ENCODE peak calls at places on chromosomes 7 and 10, in ten cellular contexts. A is GM12892, N is IMR-90, J is GM12878, S is thyroid gland, M is esophagus squamous epithelium, U is uterus, P is NB4, X is lower leg skin, B is adrenal gland. T is an unnamed sample.

GRCh38 chr10:14749051-14749809 is 25.5 kb downstream of the FAM107B start:
- DNase-seq in J (no peak), N (no peak), X (no peak), S (no peak), M (no peak), P (no peak), B (peak), U (no peak), A (no peak), T (peak)

GRCh38 chr7:7953761-7954160 is 14.8 kb upstream of the GLCCI1 start:
- DNase-seq in J (no peak), M (no peak), P (no peak), X (no peak), N (no peak), B (no peak), A (no peak), U (no peak), S (no peak), T (no peak)

GRCh38 chr7:7861211-7861633 is 107.4 kb upstream of the GLCCI1 start:
- DNase-seq in M (no peak), J (no peak), U (no peak), S (peak), X (no peak), P (no peak), N (peak), A (no peak), B (peak), T (no peak)

GRCh38 chr10:77230194-77230593 is 407.4 kb downstream of the KCNMA1 start:
- DNase-seq in S (no peak), U (no peak), A (no peak), J (no peak), N (peak), M (no peak), B (no peak), X (no peak), P (peak), T (no peak)

GRCh38 chr7:121446526-121446925 is 50.4 kb upstream of the FAM3C start:
- DNase-seq in J (no peak), P (no peak), B (no peak), A (no peak), M (no peak), X (no peak), N (no peak), U (no peak), S (no peak), T (no peak)

GRCh38 chr7:139846297-139846696 is 17.2 kb downstream of the TBXAS1 start:
- DNase-seq in X (no peak), S (no peak), P (no peak), A (no peak), U (no peak), J (no peak), N (no peak), B (no peak), M (no peak), T (no peak)

GRCh38 chr7:27134392-27134791 is 3.8 kb upstream of the HOXA4 start:
- DNase-seq in N (peak), J (peak), B (no peak), P (peak), S (no peak), A (no peak), U (peak), M (no peak), X (no peak), T (no peak)

GRCh38 chr7:95660023-95660434 is 63.7 kb upstream of the PDK4 start:
- DNase-seq in U (no peak), N (no peak), X (no peak), S (no peak), M (no peak), P (no peak), B (peak), J (no peak), A (no peak), T (peak)

GRCh38 chr7:108452707-108453106 is 3.5 kb downstream of the NRCAM start:
- DNase-seq in J (no peak), B (no peak), M (no peak), U (no peak), X (no peak), N (peak), P (peak), A (no peak), S (no peak), T (no peak)

GRCh38 chr10:58513189-58514101 is 773 bp downstream of the BICC1 start:
- DNase-seq in U (peak), S (peak), M (no peak), B (peak), X (peak), A (peak), N (peak), P (peak), J (no peak), T (peak)

GRCh38 chr7:29859491-29860180 is 53.3 kb downstream of the WIPF3 start:
- DNase-seq in A (no peak), S (no peak), X (peak), J (no peak), M (no peak), P (peak), U (no peak), B (peak), N (no peak), T (peak)

GRCh38 chr10:120131183-120131582 is 238.7 kb downstream of the SEC23IP start:
- DNase-seq in N (no peak), M (no peak), S (no peak), B (peak), J (no peak), P (peak), A (no peak), U (no peak), X (no peak), T (no peak)

GRCh38 chr7:4888161-4888560 is 4.6 kb upstream of the RADIL start:
- DNase-seq in J (no peak), N (no peak), X (no peak), B (no peak), P (no peak), U (no peak), M (no peak), S (no peak), A (no peak), T (no peak)

GRCh38 chr7:114854369-114854768 is 67.5 kb upstream of the MDFIC start:
- DNase-seq in N (no peak), S (no peak), J (no peak), A (no peak), M (no peak), B (no peak), X (no peak), P (no peak), U (no peak), T (no peak)

GRCh38 chr10:60114765-60115586 is 208.6 kb upstream of the CCDC6 start:
- DNase-seq in X (no peak), M (no peak), S (no peak), A (no peak), N (peak), B (peak), J (no peak), U (peak), P (peak), T (peak)

GRCh38 chr7:116025098-116025809 is 5.3 kb downstream of the TFEC start:
- DNase-seq in X (no peak), U (no peak), S (no peak), P (no peak), A (no peak), B (no peak), M (no peak), N (peak), J (no peak), T (no peak)

DNA sequence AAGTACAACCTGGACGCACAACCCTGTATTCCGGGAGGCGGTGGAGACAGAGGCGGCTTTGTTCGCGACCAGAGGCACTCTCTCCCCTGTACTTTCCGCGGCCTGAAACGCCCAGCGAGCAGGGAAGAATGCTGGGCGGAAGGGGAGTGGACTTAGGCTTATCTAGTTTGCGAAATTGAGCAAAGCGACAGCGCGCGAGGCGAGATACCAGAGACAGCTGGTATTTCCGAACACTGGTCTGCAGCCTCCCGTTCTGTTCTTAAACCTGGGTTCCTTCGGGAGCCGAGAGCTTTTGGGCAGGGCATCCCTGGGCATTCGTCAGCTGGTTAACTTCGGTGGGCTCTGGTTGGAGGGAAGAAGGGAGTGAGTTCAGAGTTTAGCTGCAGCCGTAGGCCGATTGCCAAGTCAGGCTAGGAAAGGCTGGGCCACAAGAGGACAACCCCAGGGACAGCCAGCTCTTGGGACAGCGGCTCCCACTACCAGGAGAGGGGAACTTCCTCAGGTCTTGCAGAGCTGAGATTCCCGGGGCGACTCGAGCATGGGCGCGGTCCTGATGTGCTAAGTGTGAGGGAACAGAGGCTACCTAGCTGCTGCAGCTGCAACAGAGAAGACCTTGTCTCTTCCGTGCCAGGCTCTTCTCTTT is 3.9 kb downstream of the HMX3 start:
- DNase-seq in B (no peak), S (no peak), N (peak), U (no peak), M (no peak), J (no peak), X (no peak), P (peak), A (no peak), T (peak)
- TF ChIP-seq POLR2A in B (no peak), S (no peak), N (no peak), U (no peak), M (no peak), J (peak), X (no peak), P (no peak), A (no peak), T (no peak)

GRCh38 chr7:98456851-98457250 is 56.0 kb upstream of the BAIAP2L1 start:
- DNase-seq in S (no peak), J (no peak), M (no peak), P (no peak), A (no peak), N (no peak), U (no peak), X (no peak), B (no peak), T (no peak)

GRCh38 chr7:98459529-98459928 is 58.6 kb upstream of the BAIAP2L1 start:
- DNase-seq in N (no peak), A (no peak), J (no peak), B (no peak), M (no peak), X (no peak), U (no peak), P (no peak), S (no peak), T (no peak)

GRCh38 chr7:98462926-98463325 is 62.0 kb upstream of the BAIAP2L1 start:
- DNase-seq in N (no peak), U (no peak), M (no peak), X (no peak), P (no peak), B (no peak), A (no peak), J (no peak), S (no peak), T (no peak)

GRCh38 chr7:98460902-98461301 is 60.0 kb upstream of the BAIAP2L1 start:
- DNase-seq in U (no peak), A (no peak), N (no peak), B (no peak), S (no peak), M (no peak), X (no peak), J (no peak), P (no peak), T (no peak)

GRCh38 chr7:98458090-98458875 is 57.4 kb upstream of the BAIAP2L1 start:
- DNase-seq in S (no peak), J (no peak), P (no peak), A (no peak), M (no peak), U (no peak), N (no peak), X (no peak), B (no peak), T (no peak)
- TF ChIP-seq POLR2A in S (no peak), J (no peak), P (no peak), A (no peak), M (no peak), U (no peak), N (no peak), X (no peak), B (no peak), T (no peak)

DNA sequence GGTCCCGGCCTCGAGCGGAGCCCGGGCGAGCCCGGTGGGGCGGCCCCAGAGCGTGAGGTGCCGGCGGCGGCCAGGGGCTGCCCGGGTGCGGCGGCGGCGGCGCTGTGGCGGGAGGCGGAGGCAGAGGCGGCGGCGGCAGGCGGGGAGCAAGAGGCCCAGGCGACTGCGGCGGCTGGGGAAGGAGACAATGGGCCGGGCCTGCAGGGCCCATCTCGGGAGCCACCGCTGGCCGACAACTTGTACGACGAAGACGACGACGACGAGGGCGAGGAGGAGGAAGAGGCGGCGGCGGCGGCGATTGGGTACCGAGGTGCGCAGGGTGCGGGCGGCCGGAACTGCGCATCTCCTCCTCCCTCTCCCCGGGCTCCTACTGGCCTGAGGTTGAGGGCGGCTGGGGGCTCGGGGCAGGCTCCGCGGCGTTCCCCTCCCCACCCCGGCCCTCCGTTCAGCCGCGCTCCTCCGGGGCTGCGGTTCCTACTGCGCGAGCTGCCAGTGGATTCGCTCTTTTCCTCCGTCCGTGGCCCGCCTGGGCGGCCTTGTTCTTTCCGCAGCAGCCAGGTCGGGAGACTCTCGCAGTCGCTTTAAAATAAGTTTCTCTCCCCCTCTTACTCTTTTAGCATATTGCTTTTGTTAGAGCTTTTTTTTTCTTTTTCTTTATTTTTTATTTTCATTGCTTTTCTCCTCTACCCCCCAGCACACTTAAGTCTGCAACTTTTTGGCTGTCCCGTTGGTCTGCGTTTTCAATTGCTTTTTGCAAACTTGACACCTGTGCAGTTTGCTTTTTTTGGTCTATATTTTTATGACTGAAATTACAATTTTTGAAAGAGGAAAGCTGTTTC is 605 bp downstream of the SIRT1 start:
- DNase-seq in B (peak), N (peak), P (peak), S (peak), M (peak), J (peak), X (peak), A (peak), U (peak), T (peak)
- TF ChIP-seq POLR2A in B (peak), N (no peak), P (peak), S (peak), M (no peak), J (peak), X (no peak), A (no peak), U (no peak), T (peak)

DNA sequence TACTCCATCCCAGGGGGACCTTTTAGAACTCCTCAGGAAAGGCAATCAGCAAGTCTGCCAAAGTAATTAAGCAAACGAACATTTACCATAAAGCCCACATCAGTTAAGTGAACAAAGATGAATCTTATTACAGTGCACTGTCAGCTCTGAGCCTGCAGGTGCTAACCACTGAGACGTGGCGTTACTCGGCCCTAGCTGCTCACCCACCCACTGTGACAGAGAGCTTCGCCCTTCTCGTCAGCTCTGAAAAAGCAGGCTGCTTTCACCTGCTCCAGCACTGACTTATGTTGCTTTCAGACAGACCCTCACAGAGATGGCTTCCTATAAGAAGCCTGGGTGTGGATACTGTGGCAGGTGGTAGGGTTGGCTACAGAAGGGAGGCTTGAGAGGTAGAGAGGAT is 57.7 kb upstream of the KCNIP2 start:
- DNase-seq in X (no peak), S (no peak), A (peak), N (no peak), U (no peak), B (no peak), P (no peak), M (no peak), J (peak), T (no peak)
- TF ChIP-seq POLR2A in X (no peak), S (no peak), A (peak), N (no peak), U (no peak), B (no peak), P (no peak), M (no peak), J (peak), T (no peak)

DNA sequence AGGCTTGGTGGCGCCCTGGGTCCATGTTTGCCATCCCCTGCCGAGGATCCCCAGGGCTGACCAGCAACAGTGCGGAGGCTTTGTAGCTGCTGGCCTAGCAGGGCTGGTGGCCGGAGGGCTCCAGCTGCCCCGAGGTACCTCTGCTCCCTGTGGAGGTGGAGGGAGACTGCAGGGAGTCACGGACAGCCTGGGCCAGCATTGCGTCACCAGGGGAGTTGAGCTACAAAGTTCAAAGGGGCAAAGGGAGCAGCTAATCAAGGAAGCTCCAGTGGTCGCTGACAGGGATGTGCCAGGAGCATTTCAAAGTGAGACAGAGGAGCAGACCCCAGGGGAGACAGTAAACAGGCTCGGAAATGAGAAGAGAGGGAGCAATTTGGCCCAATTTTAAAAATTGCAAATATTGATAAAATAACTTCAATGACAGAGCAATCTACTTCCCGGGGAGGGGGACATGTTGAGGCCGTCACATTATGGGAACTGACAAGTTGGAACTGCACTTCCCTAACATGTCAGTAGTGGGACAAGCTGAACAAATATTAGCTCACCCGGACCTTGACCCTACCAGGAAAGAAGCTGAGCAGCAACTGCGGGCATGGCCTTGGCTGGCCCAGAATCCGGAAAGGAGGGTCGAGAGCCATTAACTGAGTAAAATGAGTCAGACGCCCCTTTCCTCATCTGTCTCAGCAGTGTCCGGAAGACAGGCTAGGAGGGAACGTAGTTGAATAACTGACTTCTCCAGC is 39.4 kb downstream of the BTBD16 start:
- DNase-seq in J (no peak), X (no peak), U (no peak), B (peak), N (no peak), A (no peak), S (no peak), M (no peak), P (peak), T (peak)
- TF ChIP-seq POLR2A in J (no peak), X (no peak), U (no peak), B (no peak), N (no peak), A (no peak), S (no peak), M (no peak), P (no peak), T (peak)